ENCODE peak calls at places on chromosomes 5 and 9, in five cellular contexts. O is pancreas, B is AG04450, I is IMR-90, V is astrocyte. M is an unnamed sample.

GRCh38 chr9:132351404-132352050 is 3.3 kb downstream of the SETX start:
- DNase-seq in O (no peak), B (no peak), I (no peak), V (no peak), M (no peak)

GRCh38 chr9:135588886-135589595 is 27.5 kb downstream of the PAEP start:
- DNase-seq in O (no peak), B (no peak), I (no peak), V (no peak), M (no peak)

GRCh38 chr9:135884328-135885035 is 22.9 kb downstream of the CAMSAP1 start:
- DNase-seq in O (no peak), B (no peak), I (peak), V (peak), M (no peak)

GRCh38 chr5:133602829-133603380 is 9.4 kb downstream of the FSTL4 start:
- DNase-seq in O (no peak), B (no peak), I (no peak), V (no peak), M (no peak)

GRCh38 chr5:151896041-151896691 is 28.5 kb downstream of the GLRA1 start:
- DNase-seq in O (no peak), B (no peak), I (peak), V (peak), M (peak)

GRCh38 chr9:134217431-134218210 is 53.3 kb upstream of the RNU6ATAC start:
- DNase-seq in O (no peak), B (no peak), I (no peak), V (no peak), M (no peak)

GRCh38 chr9:134034215-134035040 is 9.1 kb downstream of the BRD3OS start:
- DNase-seq in O (peak), B (no peak), I (no peak), V (no peak), M (no peak)

GRCh38 chr5:2126512-2126911 is 243.8 kb upstream of the IRX4 start:
- DNase-seq in O (no peak), B (no peak), I (no peak), V (no peak), M (no peak)

GRCh38 chr5:180516440-180516839 is 22.3 kb downstream of the CNOT6 start:
- DNase-seq in O (no peak), B (no peak), I (no peak), V (no peak), M (no peak)

GRCh38 chr9:136847827-136848392 is 1.3 kb upstream of the PHPT1 start:
- DNase-seq in O (peak), B (peak), I (peak), V (peak), M (peak)

GRCh38 chr5:176810084-176810597 is at the start of gene UNC5A:
- DNase-seq in O (no peak), B (no peak), I (peak), V (peak), M (no peak)

GRCh38 chr5:7869474-7870136 is 657 bp downstream of the MTRR start:
- DNase-seq in O (no peak), B (no peak), I (no peak), V (no peak), M (no peak)

GRCh38 chr5:111584651-111585050 is 72.3 kb upstream of the STARD4 start:
- DNase-seq in O (no peak), B (no peak), I (peak), V (peak), M (peak)

GRCh38 chr9:115591584-115591984 is 473.6 kb upstream of the TNC start:
- DNase-seq in O (no peak), B (peak), I (peak), V (peak), M (peak)

GRCh38 chr9:22211588-22212360 is 202.7 kb upstream of the CDKN2B start:
- DNase-seq in O (no peak), B (peak), I (peak), V (peak), M (peak)

GRCh38 chr9:73411494-73411893 is 259.8 kb downstream of the ANXA1 start:
- DNase-seq in O (no peak), B (no peak), I (no peak), V (no peak), M (no peak)

GRCh38 chr5:138515571-138516275 is 27.3 kb downstream of the ETF1 start:
- DNase-seq in O (no peak), B (no peak), I (no peak), V (no peak), M (no peak)

GRCh38 chr5:174303437-174304045 is 258.0 kb downstream of the NSG2 start:
- DNase-seq in O (no peak), B (no peak), I (no peak), V (no peak), M (no peak)

GRCh38 chr5:95701074-95701473 is 18.3 kb upstream of the SPATA9 start:
- DNase-seq in O (no peak), B (no peak), I (no peak), V (no peak), M (no peak)

GRCh38 chr5:76458492-76458863 is 55.4 kb downstream of the IQGAP2 start:
- DNase-seq in O (no peak), B (no peak), I (no peak), V (no peak), M (no peak)

GRCh38 chr5:94025788-94026473 is 284.5 kb upstream of the POU5F2 start:
- DNase-seq in O (peak), B (no peak), I (no peak), V (no peak), M (no peak)

GRCh38 chr5:53419247-53419646 is 61.2 kb upstream of the FST start:
- DNase-seq in O (no peak), B (no peak), I (peak), V (peak), M (peak)

GRCh38 chr5:40486437-40487270 is 193.1 kb upstream of the PTGER4 start:
- DNase-seq in O (no peak), B (no peak), I (peak), V (peak), M (peak)

GRCh38 chr5:12242960-12243888 is 339.0 kb upstream of the CTNND2 start:
- DNase-seq in O (no peak), B (no peak), I (no peak), V (peak), M (peak)

DNA sequence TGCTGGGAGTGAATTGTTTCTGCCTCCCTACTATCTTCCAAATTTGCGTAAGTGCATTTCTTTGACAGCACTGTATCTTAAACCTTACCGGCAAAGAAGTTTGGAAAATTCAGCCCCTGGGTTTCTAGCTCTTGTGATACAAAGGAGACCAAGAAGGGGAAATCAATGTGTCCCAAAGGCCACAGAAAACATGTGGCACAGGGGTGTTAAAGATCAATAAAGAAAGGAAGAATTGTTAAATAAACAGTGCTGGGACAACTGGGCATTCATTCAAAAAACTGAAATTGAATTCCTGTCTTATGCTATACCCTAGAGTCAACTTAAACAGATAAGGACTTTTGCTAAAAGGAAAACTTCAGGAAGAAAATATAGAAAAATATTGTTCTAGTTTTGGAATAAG is 328.1 kb downstream of the MAN2A1 start:
- DNase-seq in O (no peak), B (no peak), I (no peak), V (no peak), M (no peak)
- H3K27ac ChIP-seq in O (no peak), B (no peak), I (no peak), V (no peak), M (no peak)

DNA sequence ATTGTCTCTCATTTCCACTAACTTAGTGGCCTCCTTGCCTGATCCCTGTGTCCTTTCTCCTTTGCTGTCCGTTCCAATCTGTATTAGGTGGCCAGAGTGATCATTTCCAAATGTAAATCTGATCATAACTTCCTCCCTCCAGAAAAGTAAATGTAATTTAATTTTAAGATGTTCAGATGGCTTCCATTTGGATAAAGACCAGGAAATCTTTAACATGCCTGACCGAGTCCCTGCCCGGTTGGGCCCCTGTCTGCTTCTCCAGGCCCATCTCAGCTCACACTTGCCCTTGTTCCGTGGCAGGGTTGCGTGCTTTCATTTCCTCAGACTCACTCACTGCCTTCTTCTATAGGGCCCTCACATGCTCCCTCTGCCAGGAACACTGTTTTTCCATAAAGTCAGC is 7.6 kb downstream of the MAP3K1 start:
- DNase-seq in O (no peak), B (no peak), I (no peak), V (no peak), M (no peak)
- H3K27ac ChIP-seq in O (no peak), B (no peak), I (peak), V (no peak), M (no peak)

GRCh38 chr9:109228093-109228642 is 61.1 kb upstream of the FRRS1L start:
- DNase-seq in O (no peak), B (no peak), I (no peak), V (peak), M (no peak)

GRCh38 chr9:109232449-109232848 is 65.4 kb upstream of the FRRS1L start:
- DNase-seq in O (no peak), B (no peak), I (peak), V (peak), M (peak)

GRCh38 chr9:109230277-109230676 is 63.2 kb upstream of the FRRS1L start:
- DNase-seq in O (no peak), B (no peak), I (no peak), V (no peak), M (no peak)

GRCh38 chr9:109229682-109230081 is 62.6 kb upstream of the FRRS1L start:
- DNase-seq in O (no peak), B (no peak), I (no peak), V (no peak), M (no peak)

GRCh38 chr9:109231593-109231992 is 64.5 kb upstream of the FRRS1L start:
- DNase-seq in O (no peak), B (no peak), I (no peak), V (no peak), M (no peak)
- H3K27ac ChIP-seq in O (no peak), B (no peak), I (no peak), V (no peak), M (peak)

DNA sequence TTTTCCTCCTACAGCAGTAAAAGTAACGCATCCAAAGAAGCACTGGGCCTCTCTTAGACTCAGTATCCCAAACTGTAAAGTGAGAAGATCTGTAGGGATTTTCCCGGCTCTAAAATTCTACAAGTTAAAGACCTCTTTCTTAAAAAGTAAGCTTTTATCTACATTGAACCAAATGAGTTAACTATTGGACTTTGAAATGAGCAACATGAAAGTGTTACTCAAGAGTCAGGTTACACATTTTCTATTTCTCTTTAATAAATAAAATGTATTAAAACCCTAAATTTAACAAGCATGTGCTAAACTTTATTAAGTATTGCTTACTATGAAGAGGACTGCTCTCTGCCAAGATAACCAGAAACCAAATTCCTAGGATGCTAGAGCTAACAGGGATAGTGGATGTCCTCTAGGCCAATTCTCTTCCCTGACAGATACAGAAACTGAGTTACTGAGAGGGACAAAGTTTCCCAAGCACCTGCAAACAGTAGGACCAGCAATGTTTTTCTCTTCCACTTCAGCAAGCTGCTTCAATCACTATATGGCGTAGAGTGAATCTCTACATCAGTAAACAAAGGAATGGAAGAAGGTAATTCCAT is 21.7 kb downstream of the NFIB start:
- DNase-seq in O (no peak), B (no peak), I (no peak), V (no peak), M (no peak)
- H3K27ac ChIP-seq in O (peak), B (no peak), I (no peak), V (no peak), M (no peak)

M was measured in epithelial cell of prostate.